ENCODE peak calls at places on chromosomes 7 and 10, in seven cellular contexts. X, G, D, E, Z, W and C are unnamed samples.

GRCh38 chr7:111788426-111788825 is 226.1 kb upstream of the IMMP2L start:
- DNase-seq in X (no peak), G (peak), D (no peak), E (no peak), Z (no peak), W (no peak), C (no peak)

GRCh38 chr7:156668130-156668741 is 27.7 kb downstream of the RNF32 start:
- DNase-seq in X (no peak), G (no peak), D (no peak), E (no peak), Z (no peak), W (no peak), C (no peak)

GRCh38 chr10:84341538-84341856 is 13.1 kb downstream of the CCSER2 start:
- DNase-seq in X (no peak), G (peak), D (no peak), E (no peak), Z (no peak), W (no peak), C (no peak)

GRCh38 chr10:5576780-5577472 is 52.2 kb downstream of the CALML3 start:
- DNase-seq in X (no peak), G (no peak), D (no peak), E (no peak), Z (peak), W (no peak), C (no peak)

GRCh38 chr10:103543617-103544525 is 50.4 kb downstream of the NEURL1 start:
- DNase-seq in X (no peak), G (no peak), D (peak), E (no peak), Z (no peak), W (no peak), C (no peak)

GRCh38 chr7:148079681-148080080 is 510.9 kb upstream of the C7orf33 start:
- DNase-seq in X (no peak), G (no peak), D (no peak), E (no peak), Z (no peak), W (no peak), C (no peak)

GRCh38 chr10:91211675-91212074 is 8.8 kb upstream of the PCGF5 start:
- DNase-seq in X (no peak), G (no peak), D (no peak), E (no peak), Z (no peak), W (no peak), C (no peak)

GRCh38 chr10:107616463-107617131 is 452.1 kb upstream of the SORCS1 start:
- DNase-seq in X (no peak), G (no peak), D (no peak), E (no peak), Z (no peak), W (no peak), C (peak)

GRCh38 chr7:67402280-67402679 is 405.6 kb downstream of the TYW1 start:
- DNase-seq in X (no peak), G (no peak), D (no peak), E (no peak), Z (no peak), W (no peak), C (no peak)

DNA sequence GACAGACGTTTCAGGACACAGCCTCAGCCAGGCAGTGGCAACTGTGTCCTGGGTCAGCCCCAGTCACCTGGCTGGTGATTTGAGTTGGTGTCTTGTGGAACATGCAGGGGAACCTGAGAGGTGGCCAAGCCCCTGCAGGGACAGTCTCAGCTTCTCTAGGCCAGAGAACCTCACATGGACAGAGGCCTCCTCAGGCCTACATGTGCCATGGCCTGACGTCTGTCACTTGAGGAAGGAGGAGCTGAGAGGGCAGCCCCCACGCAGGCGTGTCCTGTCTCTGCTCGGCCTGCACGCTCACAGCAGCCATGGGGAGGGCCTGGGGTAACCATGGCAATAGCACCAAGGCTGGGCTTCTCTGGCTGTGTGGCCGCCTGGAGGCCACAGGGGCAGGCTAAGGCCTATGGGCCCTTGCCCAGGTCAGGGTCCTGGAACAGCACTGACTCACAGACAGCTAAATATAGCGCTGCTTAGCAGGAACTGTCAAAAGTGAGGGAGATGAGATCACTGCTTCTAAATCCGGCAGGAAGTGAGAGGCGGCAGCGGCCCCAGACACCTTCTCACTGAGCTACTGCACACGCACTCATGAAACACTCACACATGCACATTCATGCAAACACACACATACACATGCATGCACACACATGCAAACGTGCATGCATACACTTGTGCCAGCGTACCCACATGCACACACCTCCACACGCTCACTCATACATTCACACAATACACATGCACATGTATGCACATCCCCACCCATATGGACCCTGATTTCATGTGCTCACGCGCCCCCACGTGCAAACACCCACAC is 57.0 kb downstream of the YKT6 start:
- DNase-seq in X (peak), G (no peak), D (peak), E (peak), Z (no peak), W (peak), C (no peak)
- TF ChIP-seq CTCF in X (no peak), G (no peak), D (no peak), E (no peak), Z (no peak), W (no peak), C (no peak)

GRCh38 chr10:61751599-61751998 is 88.9 kb downstream of the CABCOCO1 start:
- DNase-seq in X (no peak), G (no peak), D (no peak), E (no peak), Z (no peak), W (no peak), C (no peak)

GRCh38 chr10:61753453-61753852 is 90.7 kb downstream of the CABCOCO1 start:
- DNase-seq in X (no peak), G (no peak), D (no peak), E (no peak), Z (no peak), W (no peak), C (no peak)

GRCh38 chr10:61750943-61751471 is 88.3 kb downstream of the CABCOCO1 start:
- DNase-seq in X (peak), G (peak), D (peak), E (peak), Z (no peak), W (peak), C (no peak)

GRCh38 chr10:61754553-61755540 is 92.1 kb downstream of the CABCOCO1 start:
- DNase-seq in X (no peak), G (no peak), D (no peak), E (no peak), Z (no peak), W (no peak), C (no peak)

GRCh38 chr10:61752111-61753011 is 89.6 kb downstream of the CABCOCO1 start:
- DNase-seq in X (no peak), G (no peak), D (no peak), E (no peak), Z (no peak), W (no peak), C (no peak)
- TF ChIP-seq CTCF in X (no peak), G (no peak), D (no peak), E (no peak), Z (no peak), W (no peak), C (no peak)

DNA sequence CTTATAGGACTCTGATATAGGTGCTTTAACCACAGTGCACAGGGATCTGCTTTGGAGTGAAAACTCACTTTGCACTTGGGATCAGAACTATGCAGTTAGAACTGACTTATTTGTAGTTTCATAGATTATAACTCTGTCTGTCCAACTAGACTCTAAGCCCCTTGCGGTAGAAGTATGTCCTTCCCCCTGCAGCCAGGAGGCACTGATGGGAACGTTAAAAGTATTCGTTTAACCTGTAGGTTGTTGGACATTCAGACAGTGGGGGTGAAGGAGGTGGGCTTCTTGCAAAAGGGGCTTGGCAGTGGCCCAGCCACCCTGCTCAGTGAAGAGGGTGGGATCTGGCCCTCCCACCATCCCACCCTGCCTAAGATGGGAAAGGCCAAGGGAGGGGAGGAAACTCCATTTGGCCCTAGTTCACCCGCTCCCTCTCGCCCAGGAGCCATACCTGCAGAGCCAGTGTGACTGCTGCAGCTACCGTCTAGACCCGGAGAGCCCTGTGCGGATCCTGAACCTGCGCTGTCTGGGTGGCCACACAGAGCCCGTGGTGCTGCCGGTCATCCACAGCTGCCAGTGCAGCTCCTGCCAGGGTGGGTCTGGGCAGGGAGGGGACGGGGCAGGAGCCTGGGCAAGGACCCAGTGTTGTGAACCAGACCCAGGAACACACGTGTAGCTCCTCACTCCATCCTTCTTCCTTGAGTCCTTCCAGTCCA is 5.7 kb upstream of the ZNF862 start:
- DNase-seq in X (no peak), G (no peak), D (no peak), E (no peak), Z (peak), W (no peak), C (no peak)
- TF ChIP-seq CTCF in X (no peak), G (peak), D (no peak), E (no peak), Z (no peak), W (no peak), C (no peak)

GRCh38 chr10:55495555-55495954 is 694.5 kb upstream of the PCDH15 start:
- DNase-seq in X (no peak), G (no peak), D (no peak), E (no peak), Z (no peak), W (no peak), C (no peak)

GRCh38 chr10:55497893-55498499 is 697.0 kb upstream of the PCDH15 start:
- DNase-seq in X (no peak), G (no peak), D (no peak), E (no peak), Z (no peak), W (no peak), C (no peak)

DNA sequence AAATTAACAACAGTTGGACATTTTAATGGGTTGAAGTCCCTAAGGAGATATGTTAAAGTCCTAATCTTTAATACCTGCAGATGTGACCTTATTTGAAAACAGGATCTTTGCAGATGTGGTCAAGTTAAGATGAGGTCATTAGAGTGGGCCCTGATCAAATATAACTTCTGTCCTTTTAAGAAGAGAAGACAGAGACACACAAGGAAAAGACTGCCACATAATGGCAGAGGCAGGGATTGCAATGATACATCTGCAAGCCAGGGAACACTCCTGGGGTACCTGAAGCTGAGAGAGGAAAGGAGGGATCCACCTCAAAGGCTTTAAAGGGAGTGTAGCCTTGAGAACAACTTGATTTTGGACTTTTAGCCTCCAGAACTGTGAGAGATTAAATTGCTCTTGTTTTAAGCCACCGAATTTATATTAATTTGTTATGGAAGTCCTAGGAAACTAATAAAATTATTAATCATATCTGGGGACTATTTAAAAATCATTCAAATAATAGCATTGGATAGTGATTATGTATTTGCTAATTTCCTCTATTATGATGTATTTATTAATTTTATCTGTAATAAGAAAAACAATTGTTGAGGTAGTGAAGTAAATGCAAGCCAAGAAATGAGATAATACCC is 700.0 kb upstream of the PCDH15 start:
- DNase-seq in X (no peak), G (peak), D (peak), E (peak), Z (no peak), W (peak), C (no peak)
- TF ChIP-seq CTCF in X (peak), G (peak), D (peak), E (peak), Z (peak), W (peak), C (no peak)

DNA sequence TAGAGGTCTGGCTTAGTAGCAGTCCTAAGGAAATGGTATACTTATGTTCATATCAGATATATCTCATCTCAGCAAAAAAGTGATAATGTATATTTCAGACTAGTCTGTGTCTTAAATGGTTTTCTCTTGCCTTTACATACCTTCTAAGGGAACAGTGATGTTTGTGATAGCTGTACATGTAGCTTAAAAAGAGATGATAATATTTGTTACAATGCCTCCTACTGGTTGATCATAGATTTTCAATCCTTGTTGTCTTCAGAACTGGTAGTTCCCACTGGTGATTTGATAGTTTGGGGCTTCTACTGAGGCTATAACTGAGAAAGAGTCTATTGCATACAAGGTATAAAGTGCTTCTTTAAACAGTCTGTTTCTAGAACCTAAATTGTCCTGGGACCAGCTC is 90.1 kb downstream of the BTRC start:
- DNase-seq in X (no peak), G (peak), D (no peak), E (no peak), Z (no peak), W (no peak), C (no peak)
- TF ChIP-seq CTCF in X (peak), G (no peak), D (no peak), E (peak), Z (no peak), W (no peak), C (peak)

DNA sequence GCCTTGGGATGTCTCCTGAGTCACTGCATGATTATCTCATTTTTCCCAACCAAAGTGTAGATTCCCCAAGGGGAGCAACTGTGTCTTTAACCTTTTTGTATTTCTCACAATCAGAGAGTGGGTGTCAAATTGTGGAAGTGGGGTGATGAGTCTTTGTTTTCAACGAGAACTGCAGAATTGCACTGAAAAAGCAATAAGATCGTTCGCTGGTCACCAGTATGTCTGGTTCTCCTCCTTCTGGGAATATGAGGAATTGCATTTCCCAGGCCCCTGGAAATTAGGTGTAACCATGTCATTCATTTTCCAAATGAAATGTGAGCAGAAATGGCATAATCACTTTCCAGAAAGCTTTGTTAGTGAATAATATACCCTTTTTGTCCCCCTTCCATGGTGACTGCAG is 326.9 kb downstream of the GPAM start:
- DNase-seq in X (no peak), G (peak), D (no peak), E (no peak), Z (no peak), W (no peak), C (no peak)
- TF ChIP-seq CTCF in X (no peak), G (peak), D (no peak), E (peak), Z (no peak), W (no peak), C (peak)

DNA sequence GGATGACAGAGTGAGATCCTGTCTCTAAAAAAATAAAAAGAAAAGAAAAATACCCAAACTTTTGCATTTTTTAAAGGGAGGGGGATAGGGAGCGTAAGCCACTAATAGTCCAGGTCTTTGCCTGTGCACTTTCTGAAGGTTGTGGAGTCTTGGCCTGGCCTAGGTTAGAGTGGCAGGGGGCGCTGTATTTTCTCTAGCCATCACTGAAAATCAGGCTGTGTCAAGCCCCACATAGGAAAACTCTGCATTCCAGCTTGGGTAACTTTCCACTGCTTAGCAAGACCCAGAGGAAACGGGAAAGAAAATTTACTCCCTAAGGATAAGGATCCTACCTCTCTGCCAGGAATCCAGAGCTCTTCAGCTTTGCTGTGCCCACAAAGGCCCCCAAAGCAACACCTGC is 10.5 kb upstream of the PAX4 start:
- DNase-seq in X (no peak), G (peak), D (no peak), E (no peak), Z (no peak), W (no peak), C (no peak)
- TF ChIP-seq CTCF in X (peak), G (peak), D (peak), E (no peak), Z (no peak), W (no peak), C (no peak)

DNA sequence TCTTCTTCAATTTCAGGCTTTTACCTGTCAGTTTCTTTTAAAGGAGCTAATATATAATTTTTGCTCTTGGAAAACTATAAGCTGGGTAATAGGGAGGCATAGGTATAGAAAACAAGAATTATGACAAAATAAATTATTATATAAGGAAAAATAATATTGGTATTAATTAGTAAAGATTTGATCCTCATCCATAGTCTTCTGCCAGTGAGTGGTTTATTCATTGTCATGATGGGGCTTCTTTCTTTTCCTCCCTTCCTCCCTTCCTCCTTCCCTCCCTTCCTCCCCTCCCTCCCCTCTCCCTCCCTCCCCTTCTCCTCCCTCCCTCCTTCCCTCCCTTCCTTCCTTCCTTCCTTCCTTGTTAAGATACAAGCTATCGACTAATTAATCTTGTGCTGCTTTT is 698.6 kb downstream of the SORCS3 start:
- DNase-seq in X (no peak), G (no peak), D (no peak), E (no peak), Z (no peak), W (no peak), C (no peak)
- TF ChIP-seq CTCF in X (no peak), G (no peak), D (no peak), E (no peak), Z (no peak), W (no peak), C (no peak)

DNA sequence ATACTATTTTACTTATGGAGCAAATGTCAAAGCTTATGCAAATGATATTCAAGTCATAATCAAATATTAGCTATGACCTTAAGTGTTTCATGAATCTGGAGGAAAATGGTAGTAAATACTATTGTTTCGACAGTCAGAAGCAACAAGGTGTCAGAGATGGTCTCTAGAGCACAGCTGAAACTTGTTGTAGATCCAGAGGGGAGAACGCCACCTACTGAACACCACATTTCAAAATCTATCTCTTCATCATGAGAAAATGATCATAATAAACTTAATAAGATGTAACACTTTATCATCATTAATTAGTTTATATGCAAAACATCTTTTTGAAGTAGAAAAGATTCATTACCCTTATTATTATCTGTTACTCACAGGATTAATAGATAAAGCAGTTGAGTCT is 418.7 kb downstream of the GATA3 start:
- DNase-seq in X (no peak), G (no peak), D (peak), E (no peak), Z (no peak), W (no peak), C (no peak)
- TF ChIP-seq CTCF in X (no peak), G (peak), D (no peak), E (no peak), Z (no peak), W (no peak), C (no peak)